ENCODE peak calls at places on chromosomes 16 and 17, in eight cellular contexts. One of them, this sample, is unnamed.
A peak's percentile ranks its signal among the peaks of the same experiment; 100 is the strongest.

GRCh38 chr17:79019631-79020584 is 4.1 kb upstream of the C1QTNF1 start:
- DNase-seq in Jurkat, Clone E6-1: peak; percentile 67
- DNase-seq in AG04450: peak; percentile 56
- DNase-seq in stimulated activated CD4-positive, alpha-beta T cell treated with anti-CD3 and anti-CD28 coated beads, Interleukin-15, amount 100 ng/mL, for 48 hours: no peak
- DNase-seq in IMR-90: peak; percentile 78
- DNase-seq in ACHN: peak; percentile 73
- DNase-seq in nephron progenitor cell: no peak
- DNase-seq in activated CD4-positive, alpha-beta T cell treated with anti-CD3 and anti-CD28 coated beads, Interleukin-2, amount 50 U/mL, for 48 hours: peak; percentile 59
- DNase-seq in this sample: peak; percentile 68

GRCh38 chr17:38871247-38871991 is 1.6 kb downstream of the LASP1 start:
- DNase-seq in activated CD4-positive, alpha-beta T cell treated with anti-CD3 and anti-CD28 coated beads, Interleukin-2, amount 50 U/mL, for 48 hours: peak; percentile 88
- DNase-seq in Jurkat, Clone E6-1: no peak
- DNase-seq in IMR-90: peak; percentile 80
- DNase-seq in nephron progenitor cell: peak; percentile 47
- DNase-seq in ACHN: peak; percentile 90
- DNase-seq in stimulated activated CD4-positive, alpha-beta T cell treated with anti-CD3 and anti-CD28 coated beads, Interleukin-15, amount 100 ng/mL, for 48 hours: peak; percentile 60
- DNase-seq in AG04450: no peak
- DNase-seq in this sample: peak; percentile 92

GRCh38 chr17:322006-322780 is 30.4 kb downstream of the RPH3AL start:
- DNase-seq in AG04450: no peak
- DNase-seq in activated CD4-positive, alpha-beta T cell treated with anti-CD3 and anti-CD28 coated beads, Interleukin-2, amount 50 U/mL, for 48 hours: no peak
- DNase-seq in nephron progenitor cell: peak; percentile 29
- DNase-seq in stimulated activated CD4-positive, alpha-beta T cell treated with anti-CD3 and anti-CD28 coated beads, Interleukin-15, amount 100 ng/mL, for 48 hours: no peak
- DNase-seq in IMR-90: no peak
- DNase-seq in Jurkat, Clone E6-1: no peak
- DNase-seq in ACHN: no peak
- DNase-seq in this sample: no peak

GRCh38 chr17:75778861-75779249 is 5.8 kb upstream of the UNK start:
- DNase-seq in AG04450: no peak
- DNase-seq in nephron progenitor cell: peak; percentile 50
- DNase-seq in ACHN: no peak
- DNase-seq in stimulated activated CD4-positive, alpha-beta T cell treated with anti-CD3 and anti-CD28 coated beads, Interleukin-15, amount 100 ng/mL, for 48 hours: peak; percentile 67
- DNase-seq in activated CD4-positive, alpha-beta T cell treated with anti-CD3 and anti-CD28 coated beads, Interleukin-2, amount 50 U/mL, for 48 hours: peak; percentile 80
- DNase-seq in IMR-90: peak; percentile 35
- DNase-seq in Jurkat, Clone E6-1: peak; percentile 46
- DNase-seq in this sample: no peak

GRCh38 chr17:21353326-21354010 is 22.7 kb upstream of the KCNJ12 start:
- DNase-seq in stimulated activated CD4-positive, alpha-beta T cell treated with anti-CD3 and anti-CD28 coated beads, Interleukin-15, amount 100 ng/mL, for 48 hours: no peak
- DNase-seq in activated CD4-positive, alpha-beta T cell treated with anti-CD3 and anti-CD28 coated beads, Interleukin-2, amount 50 U/mL, for 48 hours: no peak
- DNase-seq in nephron progenitor cell: no peak
- DNase-seq in ACHN: no peak
- DNase-seq in AG04450: no peak
- DNase-seq in Jurkat, Clone E6-1: no peak
- DNase-seq in IMR-90: no peak
- DNase-seq in this sample: no peak

GRCh38 chr16:85902366-85903155 is 3.6 kb downstream of the IRF8 start:
- DNase-seq in Jurkat, Clone E6-1: peak; percentile 86
- DNase-seq in IMR-90: no peak
- DNase-seq in nephron progenitor cell: peak; percentile 22
- DNase-seq in stimulated activated CD4-positive, alpha-beta T cell treated with anti-CD3 and anti-CD28 coated beads, Interleukin-15, amount 100 ng/mL, for 48 hours: peak; percentile 43
- DNase-seq in activated CD4-positive, alpha-beta T cell treated with anti-CD3 and anti-CD28 coated beads, Interleukin-2, amount 50 U/mL, for 48 hours: peak; percentile 68
- DNase-seq in ACHN: no peak
- DNase-seq in AG04450: no peak
- DNase-seq in this sample: no peak

GRCh38 chr17:58005031-58005727 is 1.9 kb downstream of the SRSF1 start:
- DNase-seq in activated CD4-positive, alpha-beta T cell treated with anti-CD3 and anti-CD28 coated beads, Interleukin-2, amount 50 U/mL, for 48 hours: peak; percentile 20
- DNase-seq in nephron progenitor cell: no peak
- DNase-seq in stimulated activated CD4-positive, alpha-beta T cell treated with anti-CD3 and anti-CD28 coated beads, Interleukin-15, amount 100 ng/mL, for 48 hours: no peak
- DNase-seq in Jurkat, Clone E6-1: no peak
- DNase-seq in AG04450: no peak
- DNase-seq in IMR-90: peak; percentile 27
- DNase-seq in ACHN: no peak
- DNase-seq in this sample: no peak

GRCh38 chr17:2952174-2952845 is 111.1 kb downstream of the OR1D5 start:
- DNase-seq in IMR-90: no peak
- DNase-seq in ACHN: no peak
- DNase-seq in nephron progenitor cell: no peak
- DNase-seq in AG04450: no peak
- DNase-seq in activated CD4-positive, alpha-beta T cell treated with anti-CD3 and anti-CD28 coated beads, Interleukin-2, amount 50 U/mL, for 48 hours: no peak
- DNase-seq in stimulated activated CD4-positive, alpha-beta T cell treated with anti-CD3 and anti-CD28 coated beads, Interleukin-15, amount 100 ng/mL, for 48 hours: no peak
- DNase-seq in Jurkat, Clone E6-1: no peak
- DNase-seq in this sample: no peak

GRCh38 chr17:49450735-49451134 is 36.1 kb upstream of the PHB1 start:
- DNase-seq in stimulated activated CD4-positive, alpha-beta T cell treated with anti-CD3 and anti-CD28 coated beads, Interleukin-15, amount 100 ng/mL, for 48 hours: no peak
- DNase-seq in activated CD4-positive, alpha-beta T cell treated with anti-CD3 and anti-CD28 coated beads, Interleukin-2, amount 50 U/mL, for 48 hours: no peak
- DNase-seq in Jurkat, Clone E6-1: peak; percentile 53
- DNase-seq in AG04450: no peak
- DNase-seq in IMR-90: peak; percentile 35
- DNase-seq in nephron progenitor cell: no peak
- DNase-seq in ACHN: no peak
- DNase-seq in this sample: peak; percentile 21

GRCh38 chr17:20206591-20206990 is 197.4 kb downstream of the SPECC1 start:
- DNase-seq in AG04450: peak; percentile 41
- DNase-seq in stimulated activated CD4-positive, alpha-beta T cell treated with anti-CD3 and anti-CD28 coated beads, Interleukin-15, amount 100 ng/mL, for 48 hours: no peak
- DNase-seq in IMR-90: peak; percentile 83
- DNase-seq in nephron progenitor cell: no peak
- DNase-seq in Jurkat, Clone E6-1: no peak
- DNase-seq in ACHN: peak; percentile 86
- DNase-seq in activated CD4-positive, alpha-beta T cell treated with anti-CD3 and anti-CD28 coated beads, Interleukin-2, amount 50 U/mL, for 48 hours: no peak
- DNase-seq in this sample: peak; percentile 81

GRCh38 chr17:55273579-55274370 is 9.0 kb downstream of the HLF start:
- DNase-seq in stimulated activated CD4-positive, alpha-beta T cell treated with anti-CD3 and anti-CD28 coated beads, Interleukin-15, amount 100 ng/mL, for 48 hours: no peak
- DNase-seq in ACHN: no peak
- DNase-seq in activated CD4-positive, alpha-beta T cell treated with anti-CD3 and anti-CD28 coated beads, Interleukin-2, amount 50 U/mL, for 48 hours: no peak
- DNase-seq in AG04450: no peak
- DNase-seq in nephron progenitor cell: no peak
- DNase-seq in Jurkat, Clone E6-1: no peak
- DNase-seq in IMR-90: no peak
- DNase-seq in this sample: peak; percentile 62

This sample was measured in LHCN-M2.